ENCODE peak calls at places on chromosomes 12 and 14, in five cellular contexts. U is lung, Y is cardiac muscle cell, E is tibial artery, T is spleen. I is an unnamed sample.

GRCh38 chr12:879641-880040 is 69.9 kb downstream of the RAD52 start:
- DNase-seq in E (no peak), U (no peak), T (no peak), Y (no peak), I (no peak)

GRCh38 chr12:99386907-99387306 is 260.6 kb upstream of the GARIN6 start:
- DNase-seq in E (no peak), U (no peak), Y (peak), T (no peak), I (no peak)

GRCh38 chr14:89792489-89793366 is 161.8 kb downstream of the EFCAB11 start:
- DNase-seq in Y (no peak), U (no peak), T (no peak), E (peak), I (no peak)

GRCh38 chr14:84686550-84686949 is 843.4 kb upstream of the FLRT2 start:
- DNase-seq in U (no peak), Y (no peak), E (no peak), T (no peak), I (no peak)

GRCh38 chr14:58919262-58919661 is 269.2 kb upstream of the DAAM1 start:
- DNase-seq in E (no peak), T (no peak), U (no peak), Y (peak), I (no peak)

GRCh38 chr12:65608319-65608916 is 215.9 kb upstream of the HMGA2 start:
- DNase-seq in U (no peak), T (no peak), E (no peak), Y (peak), I (no peak)

GRCh38 chr12:26088999-26089398 is 35.8 kb downstream of the BHLHE41 start:
- DNase-seq in T (no peak), E (no peak), Y (no peak), U (no peak), I (no peak)

GRCh38 chr12:72133497-72134055 is 138.6 kb upstream of the TRHDE start:
- DNase-seq in E (no peak), U (no peak), Y (no peak), T (no peak), I (no peak)

GRCh38 chr14:60653709-60654161 is 4.5 kb upstream of the SIX1 start:
- DNase-seq in Y (no peak), T (no peak), U (no peak), E (no peak), I (no peak)

GRCh38 chr12:67943295-67943892 is 45.9 kb upstream of the IFNG-AS1 start:
- DNase-seq in Y (peak), E (peak), U (peak), T (no peak), I (peak)

GRCh38 chr12:106113042-106113441 is 25.7 kb downstream of the NUAK1 start:
- DNase-seq in U (no peak), E (no peak), Y (no peak), T (no peak), I (no peak)

GRCh38 chr14:57692671-57693070 is 173.2 kb downstream of the SLC35F4 start:
- DNase-seq in T (no peak), E (no peak), U (no peak), Y (peak), I (no peak)

GRCh38 chr14:99649219-99649618 is 4.3 kb downstream of the HHIPL1 start:
- DNase-seq in Y (no peak), U (no peak), E (no peak), T (no peak), I (no peak)

GRCh38 chr12:69000069-69000468 is 67.1 kb upstream of the CPM start:
- DNase-seq in T (no peak), Y (no peak), E (no peak), U (no peak), I (no peak)

GRCh38 chr14:60249321-60250251 is 565 bp downstream of the PPM1A start:
- DNase-seq in T (peak), Y (peak), U (peak), E (peak), I (peak)

GRCh38 chr12:19412844-19413243 is 26.4 kb upstream of the AEBP2 start:
- DNase-seq in U (no peak), Y (no peak), T (peak), E (no peak), I (no peak)

GRCh38 chr12:19945559-19946485 is 422.5 kb upstream of the PDE3A start:
- DNase-seq in U (no peak), T (no peak), Y (no peak), E (no peak), I (no peak)

GRCh38 chr12:56154246-56154771 is 1.9 kb downstream of the MYL6B start:
- DNase-seq in T (no peak), U (no peak), Y (no peak), E (no peak), I (no peak)

GRCh38 chr12:21566223-21566906 is 38.3 kb downstream of the GYS2 start:
- DNase-seq in E (no peak), U (no peak), Y (no peak), T (no peak), I (no peak)

GRCh38 chr12:12018454-12018853 is 52.3 kb upstream of the BCL2L14 start:
- DNase-seq in Y (no peak), T (no peak), E (no peak), U (no peak), I (no peak)

GRCh38 chr14:92108345-92109254 is 2.2 kb upstream of the ATXN3 start:
- DNase-seq in U (no peak), T (no peak), Y (peak), E (no peak), I (no peak)

GRCh38 chr12:62802981-62803380 is 132.0 kb downstream of the PPM1H start:
- DNase-seq in T (no peak), Y (no peak), E (no peak), U (no peak), I (no peak)

GRCh38 chr14:104678901-104679705 is 10.3 kb upstream of the INF2 start:
- DNase-seq in Y (no peak), U (no peak), E (no peak), T (peak), I (no peak)

GRCh38 chr14:25237845-25238244 is 187.9 kb upstream of the STXBP6 start:
- DNase-seq in Y (peak), T (no peak), U (no peak), E (no peak), I (no peak)

GRCh38 chr12:81085832-81086231 is 8.0 kb downstream of the ACSS3 start:
- DNase-seq in E (no peak), T (no peak), Y (no peak), U (no peak), I (no peak)

GRCh38 chr12:79629561-79629960 is 61.2 kb downstream of the PAWR start:
- DNase-seq in E (no peak), Y (no peak), U (no peak), T (no peak), I (no peak)

GRCh38 chr12:115983226-115983798 is 294.2 kb downstream of the MED13L start:
- DNase-seq in T (no peak), Y (peak), E (no peak), U (no peak), I (no peak)
- TF ChIP-seq CTCF in T (no peak), Y (peak), E (no peak), U (no peak), I (no peak)

GRCh38 chr14:98605043-98605442 is 667.0 kb downstream of the BCL11B start:
- DNase-seq in T (no peak), U (no peak), Y (no peak), E (no peak), I (no peak)
- H3K27ac ChIP-seq in T (no peak), U (no peak), Y (no peak), E (no peak), I (no peak)

GRCh38 chr12:104549820-104550480 is 93.2 kb downstream of the CHST11 start:
- DNase-seq in T (no peak), Y (no peak), U (no peak), E (no peak), I (no peak)
- TF ChIP-seq CTCF in T (no peak), Y (no peak), U (no peak), E (no peak), I (no peak)

GRCh38 chr12:32901553-32901952 is 5.0 kb upstream of the PKP2 start:
- DNase-seq in Y (no peak), E (no peak), T (no peak), U (no peak), I (no peak)
- H3K27ac ChIP-seq in Y (peak), E (no peak), T (no peak), U (no peak), I (no peak)

GRCh38 chr12:115571027-115571426 is 706.5 kb downstream of the MED13L start:
- DNase-seq in E (no peak), U (no peak), T (no peak), Y (no peak), I (no peak)

GRCh38 chr12:115569694-115570093 is 707.8 kb downstream of the MED13L start:
- DNase-seq in T (no peak), E (no peak), U (no peak), Y (no peak), I (no peak)

GRCh38 chr12:115571446-115571845 is 706.0 kb downstream of the MED13L start:
- DNase-seq in Y (no peak), U (no peak), E (no peak), T (no peak), I (no peak)

GRCh38 chr12:115572440-115572839 is 705.1 kb downstream of the MED13L start:
- DNase-seq in Y (no peak), U (no peak), E (no peak), T (no peak), I (no peak)

DNA sequence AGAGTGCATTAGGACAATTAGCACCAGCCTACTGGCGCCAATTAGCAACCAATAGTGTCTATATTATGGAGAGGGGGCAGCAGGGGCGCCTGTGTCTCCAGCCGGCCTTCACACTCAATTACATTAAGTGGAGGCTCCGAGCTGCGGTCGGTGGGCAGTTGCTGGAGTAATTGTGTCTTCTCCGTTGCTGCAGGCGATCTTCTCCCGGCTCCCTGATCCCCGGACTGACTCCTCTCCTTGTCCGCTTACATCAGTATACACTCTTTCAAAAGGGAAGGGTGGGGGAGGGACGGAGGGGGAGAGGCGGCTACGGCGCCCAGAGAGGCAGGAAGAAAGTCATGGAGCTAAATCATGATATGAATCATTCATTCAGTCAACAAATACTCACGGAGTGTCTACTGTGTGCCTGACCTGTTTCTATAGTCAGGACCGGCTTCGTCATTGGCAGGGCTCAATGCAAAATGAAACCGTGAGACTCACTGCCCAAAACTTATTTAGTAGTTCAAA is 707.2 kb downstream of the MED13L start:
- DNase-seq in Y (no peak), T (no peak), E (no peak), U (no peak), I (no peak)
- TF ChIP-seq CTCF in Y (no peak), T (no peak), E (no peak), U (no peak), I (no peak)

GRCh38 chr12:47791874-47792273 is 18.8 kb downstream of the SLC48A1 start:
- DNase-seq in U (no peak), E (no peak), Y (no peak), T (peak), I (no peak)
- H3K27ac ChIP-seq in U (no peak), E (no peak), Y (no peak), T (no peak), I (no peak)

GRCh38 chr14:68927089-68927488 is 52.0 kb downstream of the ACTN1 start:
- DNase-seq in E (no peak), T (no peak), Y (no peak), U (no peak), I (no peak)

GRCh38 chr14:68927956-68928675 is 51.0 kb downstream of the ACTN1 start:
- DNase-seq in T (no peak), Y (no peak), U (no peak), E (no peak), I (no peak)

GRCh38 chr14:68924392-68925158 is 54.5 kb downstream of the ACTN1 start:
- DNase-seq in T (no peak), Y (peak), U (no peak), E (no peak), I (no peak)

GRCh38 chr14:68925373-68925772 is 53.7 kb downstream of the ACTN1 start:
- DNase-seq in Y (no peak), E (no peak), U (no peak), T (no peak), I (no peak)

DNA sequence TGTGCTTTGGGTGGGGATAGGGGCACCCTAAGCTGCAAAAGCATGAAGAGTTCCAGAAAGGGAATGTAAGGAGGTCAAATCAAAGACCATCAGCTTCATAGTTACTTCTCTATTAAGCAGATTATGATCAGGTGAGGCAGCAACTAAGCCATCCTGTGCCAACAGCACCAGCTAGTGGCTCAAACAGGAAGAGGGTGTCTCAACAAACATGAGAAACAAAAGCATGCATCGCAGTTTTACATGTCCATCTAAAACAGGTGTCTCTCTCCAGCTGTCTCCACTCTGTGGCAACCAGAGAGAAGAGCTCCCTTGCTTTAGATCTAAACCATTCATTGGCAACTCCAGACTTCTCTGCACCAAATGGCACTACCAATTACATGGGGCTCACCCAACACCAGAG is 52.9 kb downstream of the ACTN1 start:
- DNase-seq in Y (no peak), T (no peak), U (no peak), E (no peak), I (no peak)
- TF ChIP-seq CTCF in Y (peak), T (no peak), U (no peak), E (no peak), I (no peak)

GRCh38 chr12:52423035-52423434 is 11.1 kb downstream of the KRT75 start:
- DNase-seq in U (no peak), T (no peak), Y (no peak), E (no peak), I (no peak)
- H3K27ac ChIP-seq in U (peak), T (peak), Y (no peak), E (no peak), I (no peak)

GRCh38 chr14:74218462-74218861 is 20.8 kb upstream of the VSX2 start:
- DNase-seq in T (no peak), E (no peak), Y (no peak), U (no peak), I (no peak)
- TF ChIP-seq CTCF in T (no peak), E (no peak), Y (no peak), U (no peak), I (no peak)

GRCh38 chr12:123990512-123990911 is 17.5 kb downstream of the ZNF664 start:
- DNase-seq in E (no peak), U (no peak), T (no peak), Y (no peak), I (no peak)
- H3K27ac ChIP-seq in E (no peak), U (no peak), T (no peak), Y (peak), I (no peak)